ENCODE peak calls at places on chromosome 4, in eight cellular contexts. One of them, this sample, is unnamed.

GRCh38 chr4:13944095-13944501 is 316.6 kb upstream of the BOD1L1 start:
- DNase-seq in mucosa of descending colon: no peak
- DNase-seq in suprapubic skin: no peak
- DNase-seq in endodermal cell: no peak
- DNase-seq in SJSA1: no peak
- DNase-seq in left ventricle myocardium inferior: peak
- DNase-seq in heart left ventricle: peak
- DNase-seq in DND-41: no peak
- DNase-seq in this sample: no peak

GRCh38 chr4:98446499-98447375 is 185.6 kb downstream of the RAP1GDS1 start:
- DNase-seq in SJSA1: peak
- DNase-seq in endodermal cell: no peak
- DNase-seq in mucosa of descending colon: peak
- DNase-seq in DND-41: peak
- DNase-seq in heart left ventricle: no peak
- DNase-seq in left ventricle myocardium inferior: no peak
- DNase-seq in suprapubic skin: no peak
- DNase-seq in this sample: peak

GRCh38 chr4:156734965-156735895 is 236.4 kb downstream of the PDGFC start:
- DNase-seq in left ventricle myocardium inferior: no peak
- DNase-seq in mucosa of descending colon: no peak
- DNase-seq in suprapubic skin: no peak
- DNase-seq in DND-41: no peak
- DNase-seq in SJSA1: no peak
- DNase-seq in heart left ventricle: no peak
- DNase-seq in endodermal cell: no peak
- DNase-seq in this sample: no peak

GRCh38 chr4:152328595-152328994 is 207.3 kb downstream of the FBXW7 start:
- DNase-seq in suprapubic skin: no peak
- DNase-seq in endodermal cell: no peak
- DNase-seq in heart left ventricle: no peak
- DNase-seq in left ventricle myocardium inferior: no peak
- DNase-seq in DND-41: no peak
- DNase-seq in mucosa of descending colon: no peak
- DNase-seq in SJSA1: no peak
- DNase-seq in this sample: no peak

GRCh38 chr4:23034726-23035125 is 342.0 kb downstream of the GBA3 start:
- DNase-seq in DND-41: no peak
- DNase-seq in suprapubic skin: no peak
- DNase-seq in left ventricle myocardium inferior: no peak
- DNase-seq in heart left ventricle: no peak
- DNase-seq in SJSA1: no peak
- DNase-seq in endodermal cell: no peak
- DNase-seq in mucosa of descending colon: no peak
- DNase-seq in this sample: no peak

GRCh38 chr4:16627999-16628398 is 270.4 kb downstream of the LDB2 start:
- DNase-seq in suprapubic skin: no peak
- DNase-seq in endodermal cell: no peak
- DNase-seq in left ventricle myocardium inferior: no peak
- DNase-seq in DND-41: no peak
- DNase-seq in mucosa of descending colon: no peak
- DNase-seq in SJSA1: no peak
- DNase-seq in heart left ventricle: no peak
- DNase-seq in this sample: no peak

GRCh38 chr4:144410230-144410783 is 235.6 kb upstream of the HHIP start:
- DNase-seq in mucosa of descending colon: no peak
- DNase-seq in heart left ventricle: no peak
- DNase-seq in SJSA1: no peak
- DNase-seq in suprapubic skin: no peak
- DNase-seq in DND-41: no peak
- DNase-seq in endodermal cell: no peak
- DNase-seq in left ventricle myocardium inferior: no peak
- DNase-seq in this sample: no peak

GRCh38 chr4:185108669-185109068 is 34.4 kb upstream of the SLC25A4 start:
- DNase-seq in left ventricle myocardium inferior: no peak
- DNase-seq in suprapubic skin: no peak
- DNase-seq in endodermal cell: no peak
- DNase-seq in mucosa of descending colon: peak
- DNase-seq in heart left ventricle: no peak
- DNase-seq in SJSA1: no peak
- DNase-seq in DND-41: no peak
- DNase-seq in this sample: peak

GRCh38 chr4:88211473-88212252 is 53.2 kb upstream of the ABCG2 start:
- DNase-seq in left ventricle myocardium inferior: no peak
- DNase-seq in DND-41: peak
- DNase-seq in suprapubic skin: no peak
- DNase-seq in heart left ventricle: no peak
- DNase-seq in mucosa of descending colon: peak
- DNase-seq in endodermal cell: peak
- DNase-seq in SJSA1: no peak
- DNase-seq in this sample: peak
- H3K4me3 ChIP-seq in left ventricle myocardium inferior: no peak
- H3K4me3 ChIP-seq in DND-41: no peak
- H3K4me3 ChIP-seq in suprapubic skin: no peak
- H3K4me3 ChIP-seq in heart left ventricle: no peak
- H3K4me3 ChIP-seq in mucosa of descending colon: no peak
- H3K4me3 ChIP-seq in endodermal cell: no peak
- H3K4me3 ChIP-seq in SJSA1: no peak
- H3K4me3 ChIP-seq in this sample: no peak

GRCh38 chr4:119300072-119300387 is 21.9 kb downstream of the FABP2 start:
- DNase-seq in endodermal cell: no peak
- DNase-seq in SJSA1: no peak
- DNase-seq in left ventricle myocardium inferior: peak
- DNase-seq in heart left ventricle: peak
- DNase-seq in mucosa of descending colon: peak
- DNase-seq in DND-41: no peak
- DNase-seq in suprapubic skin: no peak
- DNase-seq in this sample: no peak
- H3K4me3 ChIP-seq in endodermal cell: peak
- H3K4me3 ChIP-seq in SJSA1: peak
- H3K4me3 ChIP-seq in left ventricle myocardium inferior: peak
- H3K4me3 ChIP-seq in heart left ventricle: peak
- H3K4me3 ChIP-seq in mucosa of descending colon: peak
- H3K4me3 ChIP-seq in DND-41: peak
- H3K4me3 ChIP-seq in suprapubic skin: peak
- H3K4me3 ChIP-seq in this sample: peak

GRCh38 chr4:117965608-117966007 is 68.7 kb upstream of the NDST3 start:
- DNase-seq in mucosa of descending colon: no peak
- DNase-seq in DND-41: no peak
- DNase-seq in SJSA1: no peak
- DNase-seq in left ventricle myocardium inferior: no peak
- DNase-seq in endodermal cell: no peak
- DNase-seq in heart left ventricle: no peak
- DNase-seq in suprapubic skin: no peak
- DNase-seq in this sample: no peak

GRCh38 chr4:117968606-117969005 is 65.7 kb upstream of the NDST3 start:
- DNase-seq in SJSA1: no peak
- DNase-seq in suprapubic skin: no peak
- DNase-seq in DND-41: no peak
- DNase-seq in endodermal cell: no peak
- DNase-seq in left ventricle myocardium inferior: no peak
- DNase-seq in mucosa of descending colon: no peak
- DNase-seq in heart left ventricle: no peak
- DNase-seq in this sample: no peak

GRCh38 chr4:117971406-117971805 is 62.9 kb upstream of the NDST3 start:
- DNase-seq in DND-41: no peak
- DNase-seq in mucosa of descending colon: no peak
- DNase-seq in heart left ventricle: no peak
- DNase-seq in endodermal cell: no peak
- DNase-seq in left ventricle myocardium inferior: no peak
- DNase-seq in SJSA1: no peak
- DNase-seq in suprapubic skin: no peak
- DNase-seq in this sample: no peak
- H3K4me3 ChIP-seq in DND-41: no peak
- H3K4me3 ChIP-seq in mucosa of descending colon: no peak
- H3K4me3 ChIP-seq in heart left ventricle: no peak
- H3K4me3 ChIP-seq in endodermal cell: no peak
- H3K4me3 ChIP-seq in left ventricle myocardium inferior: no peak
- H3K4me3 ChIP-seq in SJSA1: no peak
- H3K4me3 ChIP-seq in suprapubic skin: no peak
- H3K4me3 ChIP-seq in this sample: no peak

GRCh38 chr4:6563935-6564645 is 10.9 kb upstream of the MAN2B2 start:
- DNase-seq in left ventricle myocardium inferior: no peak
- DNase-seq in DND-41: no peak
- DNase-seq in suprapubic skin: no peak
- DNase-seq in heart left ventricle: no peak
- DNase-seq in endodermal cell: no peak
- DNase-seq in mucosa of descending colon: no peak
- DNase-seq in SJSA1: no peak
- DNase-seq in this sample: no peak
- H3K4me3 ChIP-seq in left ventricle myocardium inferior: peak
- H3K4me3 ChIP-seq in DND-41: no peak
- H3K4me3 ChIP-seq in suprapubic skin: peak
- H3K4me3 ChIP-seq in heart left ventricle: peak
- H3K4me3 ChIP-seq in endodermal cell: no peak
- H3K4me3 ChIP-seq in mucosa of descending colon: no peak
- H3K4me3 ChIP-seq in SJSA1: no peak
- H3K4me3 ChIP-seq in this sample: no peak

DNA sequence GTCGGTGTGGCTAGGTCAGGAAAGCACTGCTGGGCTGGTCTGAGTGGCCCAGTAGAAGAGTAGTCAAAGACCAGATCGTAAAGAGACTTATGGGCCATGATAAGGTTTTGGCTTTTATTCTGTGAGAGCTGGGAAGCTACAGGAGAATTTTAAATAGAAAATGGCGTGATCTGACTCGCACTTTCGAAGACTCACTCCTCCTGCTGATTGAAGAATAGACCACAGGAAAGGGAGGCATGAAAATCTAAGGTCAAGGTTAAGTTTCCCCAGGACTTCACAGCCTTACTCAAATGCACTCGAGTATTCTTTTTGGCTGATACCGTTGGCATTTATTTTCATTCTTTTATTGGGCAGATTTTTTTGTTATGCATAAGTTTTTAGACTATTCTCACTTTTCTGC is 231.4 kb upstream of the ANKRD50 start:
- DNase-seq in SJSA1: no peak
- DNase-seq in left ventricle myocardium inferior: no peak
- DNase-seq in mucosa of descending colon: no peak
- DNase-seq in heart left ventricle: no peak
- DNase-seq in endodermal cell: no peak
- DNase-seq in suprapubic skin: no peak
- DNase-seq in DND-41: no peak
- DNase-seq in this sample: no peak
- H3K4me3 ChIP-seq in SJSA1: no peak
- H3K4me3 ChIP-seq in left ventricle myocardium inferior: no peak
- H3K4me3 ChIP-seq in mucosa of descending colon: no peak
- H3K4me3 ChIP-seq in heart left ventricle: no peak
- H3K4me3 ChIP-seq in endodermal cell: no peak
- H3K4me3 ChIP-seq in suprapubic skin: no peak
- H3K4me3 ChIP-seq in DND-41: no peak
- H3K4me3 ChIP-seq in this sample: no peak